ENCODE peak calls at places on chromosomes 11 and 22, in five cellular contexts. N, J, Z, S and O are unnamed samples.

GRCh38 chr11:67167086-67167485 is 48.0 kb downstream of the KDM2A start:
- DNase-seq in Z (no peak), N (no peak), S (peak), J (no peak), O (no peak)

GRCh38 chr11:121063728-121064127 is 37.3 kb upstream of the TECTA start:
- DNase-seq in N (no peak), S (no peak), Z (peak), J (peak), O (peak)

GRCh38 chr11:57379732-57380131 is 1.2 kb downstream of the PRG3 start:
- DNase-seq in N (peak), Z (peak), S (peak), J (peak), O (peak)

GRCh38 chr11:83558281-83558680 is 272.1 kb upstream of the CCDC90B start:
- DNase-seq in Z (no peak), S (no peak), J (no peak), N (no peak), O (no peak)

GRCh38 chr11:65776196-65776595 is 4.6 kb downstream of the AP5B1 start:
- DNase-seq in S (peak), Z (no peak), J (no peak), N (peak), O (no peak)

GRCh38 chr11:115659061-115659963 is 155.1 kb upstream of the CADM1 start:
- DNase-seq in S (no peak), N (peak), Z (peak), J (peak), O (no peak)

GRCh38 chr22:47163876-47164513 is 401.5 kb downstream of the TBC1D22A start:
- DNase-seq in Z (no peak), N (no peak), S (no peak), J (no peak), O (no peak)

GRCh38 chr22:17575151-17575550 is 11.9 kb downstream of the SLC25A18 start:
- DNase-seq in J (no peak), N (no peak), S (no peak), Z (no peak), O (no peak)

GRCh38 chr11:116835042-116835772 is 2.2 kb downstream of the APOA1 start:
- DNase-seq in Z (peak), S (no peak), J (no peak), N (no peak), O (no peak)

GRCh38 chr22:26939466-26939865 is 282.1 kb downstream of the MIAT start:
- DNase-seq in J (no peak), S (no peak), N (no peak), Z (no peak), O (no peak)

GRCh38 chr11:87215236-87215635 is 177.5 kb downstream of the TMEM135 start:
- DNase-seq in S (no peak), Z (no peak), J (no peak), N (no peak), O (peak)

GRCh38 chr11:11076879-11077278 is 219.0 kb upstream of the ZBED5 start:
- DNase-seq in N (no peak), J (no peak), Z (no peak), S (no peak), O (no peak)

GRCh38 chr11:88484873-88485621 is 147.5 kb upstream of the CTSC start:
- DNase-seq in S (peak), Z (peak), N (peak), J (peak), O (peak)

GRCh38 chr11:88487646-88488045 is 150.1 kb upstream of the CTSC start:
- DNase-seq in Z (no peak), J (no peak), S (no peak), N (no peak), O (peak)

GRCh38 chr11:88480217-88480616 is 142.7 kb upstream of the CTSC start:
- DNase-seq in S (peak), J (no peak), Z (no peak), N (no peak), O (peak)

GRCh38 chr11:88478136-88478785 is 140.7 kb upstream of the CTSC start:
- DNase-seq in S (peak), N (no peak), J (no peak), Z (no peak), O (no peak)

GRCh38 chr11:88482871-88483301 is 145.3 kb upstream of the CTSC start:
- DNase-seq in J (no peak), N (no peak), Z (no peak), S (peak), O (peak)
- TF ChIP-seq EZH2phosphoT487 in J (no peak), N (no peak), Z (no peak), S (no peak), O (no peak)

DNA sequence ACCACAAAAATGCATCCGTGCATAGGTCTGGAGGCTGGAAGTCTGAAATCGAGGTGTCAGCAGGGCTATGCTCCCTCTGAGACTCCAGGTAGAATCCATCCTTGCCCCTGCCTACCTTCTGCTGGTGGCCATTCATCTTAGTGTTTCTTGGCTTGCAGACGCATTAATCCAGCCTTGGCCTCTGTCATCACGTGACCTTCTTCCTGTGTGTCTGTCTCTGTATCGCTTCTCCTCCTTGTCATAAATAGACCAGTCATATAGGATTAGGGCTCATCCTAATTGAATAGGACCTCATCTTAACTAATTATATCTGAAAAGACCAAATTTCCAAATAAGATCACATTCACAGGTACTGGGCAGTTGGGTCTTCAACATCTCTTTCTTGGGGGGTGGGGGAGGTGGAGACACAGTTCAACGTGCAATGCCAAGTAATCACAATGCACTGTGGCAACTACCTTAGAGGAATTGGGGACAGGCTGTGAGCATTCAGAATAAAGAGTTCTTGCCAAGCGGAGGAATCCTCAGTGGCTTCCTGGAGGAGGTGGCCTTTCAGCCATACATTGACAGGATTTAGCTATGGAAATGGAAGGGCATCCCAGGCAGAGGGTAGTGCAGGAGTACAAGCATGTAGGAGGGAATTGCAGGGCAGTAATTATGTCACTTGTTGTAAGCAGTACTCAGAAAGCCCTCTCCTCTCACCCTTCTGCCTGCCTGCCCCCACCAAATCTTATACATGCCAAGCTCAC is 96.2 kb upstream of the SYT13 start:
- DNase-seq in Z (no peak), J (no peak), N (no peak), S (no peak), O (no peak)
- TF ChIP-seq EZH2phosphoT487 in Z (no peak), J (no peak), N (no peak), S (no peak), O (no peak)

DNA sequence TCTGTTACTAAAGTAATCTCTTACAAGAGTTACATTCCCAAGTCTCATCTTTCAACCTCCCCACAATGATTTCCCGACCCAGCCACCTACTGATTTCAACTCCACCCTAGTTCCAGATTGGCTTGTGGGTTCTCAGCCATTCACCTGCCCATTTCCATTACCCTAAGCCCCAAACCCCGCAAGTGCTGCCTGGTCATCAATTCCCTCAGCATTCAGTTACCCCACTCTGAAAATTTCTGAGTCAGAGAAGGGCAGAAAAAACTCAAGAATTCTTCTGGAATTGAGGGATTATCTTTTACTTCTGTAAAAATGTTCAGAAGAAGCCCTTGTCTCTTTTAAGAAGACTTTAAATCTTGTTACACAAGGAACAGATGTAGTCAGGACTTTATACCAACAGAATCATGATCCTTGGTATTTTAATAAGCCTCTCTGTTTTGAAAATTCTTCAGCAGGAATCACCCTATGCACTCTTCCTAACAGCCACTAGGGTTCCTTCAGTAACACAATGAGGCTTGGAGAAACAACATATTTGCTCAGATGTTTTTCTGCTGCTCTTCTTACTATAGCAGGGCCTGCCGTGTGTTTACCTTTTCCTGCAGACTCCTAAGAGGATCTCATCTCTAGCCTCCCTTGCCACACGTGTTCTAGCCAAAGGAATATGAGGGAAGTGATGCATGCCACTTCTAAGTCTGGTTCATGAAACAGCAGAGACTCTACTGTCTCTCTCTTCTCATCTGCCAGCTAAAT is 29.2 kb upstream of the PAMR1 start:
- DNase-seq in J (no peak), Z (peak), N (no peak), S (peak), O (peak)
- TF ChIP-seq EZH2phosphoT487 in J (no peak), Z (no peak), N (no peak), S (no peak), O (no peak)

GRCh38 chr11:117995472-117995871 is 9.3 kb downstream of the IL10RA start:
- DNase-seq in S (no peak), N (no peak), Z (no peak), J (no peak), O (no peak)

GRCh38 chr11:117989351-117990102 is 3.3 kb downstream of the IL10RA start:
- DNase-seq in N (no peak), Z (no peak), J (no peak), S (no peak), O (no peak)

GRCh38 chr11:117992620-117993019 is 6.4 kb downstream of the IL10RA start:
- DNase-seq in S (no peak), N (no peak), J (no peak), Z (no peak), O (no peak)

GRCh38 chr11:117993988-117994741 is 8.0 kb downstream of the IL10RA start:
- DNase-seq in S (no peak), N (peak), J (no peak), Z (no peak), O (no peak)

DNA sequence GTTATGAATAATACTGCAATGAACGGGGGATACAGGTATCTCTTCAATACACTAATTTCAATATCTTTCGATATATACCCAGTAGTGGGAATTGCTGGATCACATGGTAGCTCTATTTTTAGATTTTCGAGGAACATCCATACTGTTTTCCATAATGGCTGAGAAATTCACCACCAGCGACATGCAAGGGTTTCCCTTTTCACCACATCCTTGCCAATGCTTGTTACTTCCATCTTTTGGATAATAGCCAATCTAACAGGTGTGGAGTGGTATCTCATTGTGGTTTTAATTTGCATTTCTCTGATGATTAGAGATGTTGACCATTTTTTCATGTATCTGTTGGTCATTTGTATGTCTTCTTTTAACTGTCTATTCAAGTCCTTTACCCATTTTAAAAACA is 5.9 kb downstream of the IL10RA start:
- DNase-seq in Z (no peak), J (no peak), N (no peak), S (no peak), O (no peak)
- TF ChIP-seq EZH2phosphoT487 in Z (no peak), J (no peak), N (no peak), S (no peak), O (no peak)